ENCODE peak calls at places on chromosomes 4 and X, in seven cellular contexts. A is GM12864, L is PC-3, N is body of pancreas, U is astrocyte, H is cardiac fibroblast, D is gastrocnemius medialis. G is an unnamed sample.

GRCh38 chr4:81648576-81649272 is 177.0 kb upstream of the RASGEF1B start:
- DNase-seq in A (peak), L (no peak), N (no peak), U (peak), H (peak), D (no peak), G (peak)

GRCh38 chr4:76448211-76448610 is 13.2 kb downstream of the SHROOM3 start:
- DNase-seq in A (no peak), L (no peak), N (no peak), U (no peak), H (no peak), D (no peak), G (no peak)

GRCh38 chrX:124736553-124737240 is 390.3 kb downstream of the SH2D1A start:
- DNase-seq in A (no peak), L (no peak), N (no peak), U (no peak), H (no peak), D (no peak), G (no peak)

GRCh38 chr4:16777726-16778125 is 120.7 kb downstream of the LDB2 start:
- DNase-seq in A (no peak), L (no peak), N (no peak), U (no peak), H (no peak), D (no peak), G (no peak)

GRCh38 chrX:42948723-42949122 is 170.8 kb upstream of the PPP1R2C start:
- DNase-seq in A (no peak), L (no peak), N (no peak), U (no peak), H (no peak), D (no peak), G (no peak)

GRCh38 chr4:151690164-151690856 is 70.5 kb downstream of the GATB start:
- DNase-seq in A (no peak), L (peak), N (no peak), U (peak), H (peak), D (no peak), G (peak)

GRCh38 chrX:96683997-96684338 is 674 bp upstream of the DIAPH2 start:
- DNase-seq in A (no peak), L (no peak), N (no peak), U (no peak), H (no peak), D (no peak), G (no peak)

GRCh38 chr4:89708903-89709361 is 128.0 kb downstream of the SNCA start:
- DNase-seq in A (no peak), L (no peak), N (no peak), U (peak), H (peak), D (no peak), G (peak)

GRCh38 chrX:41332408-41332987 is 1.5 kb upstream of the DDX3X start:
- DNase-seq in A (no peak), L (no peak), N (peak), U (peak), H (peak), D (no peak), G (peak)

GRCh38 chrX:57906790-57907189 is 3.5 kb downstream of the ZXDA start:
- DNase-seq in A (no peak), L (no peak), N (no peak), U (peak), H (peak), D (no peak), G (peak)

GRCh38 chrX:101462892-101463291 is 22.4 kb upstream of the ARMCX4 start:
- DNase-seq in A (no peak), L (peak), N (no peak), U (no peak), H (peak), D (no peak), G (peak)

GRCh38 chrX:3262906-3263305 is 83.5 kb downstream of the MXRA5 start:
- DNase-seq in A (no peak), L (peak), N (no peak), U (peak), H (peak), D (no peak), G (peak)

GRCh38 chrX:63918611-63919010 is 133.6 kb upstream of the ARHGEF9 start:
- DNase-seq in A (no peak), L (no peak), N (no peak), U (no peak), H (no peak), D (no peak), G (no peak)

GRCh38 chr4:122854860-122855259 is 28.2 kb downstream of the FGF2 start:
- DNase-seq in A (no peak), L (no peak), N (no peak), U (no peak), H (no peak), D (no peak), G (no peak)

GRCh38 chr4:74408639-74409038 is 36.3 kb upstream of the AREG start:
- DNase-seq in A (no peak), L (peak), N (no peak), U (peak), H (no peak), D (no peak), G (peak)

GRCh38 chrX:14062524-14062923 is 32.8 kb upstream of the GEMIN8 start:
- DNase-seq in A (no peak), L (no peak), N (no peak), U (no peak), H (no peak), D (no peak), G (no peak)

GRCh38 chr4:137421796-137422195 is 110.5 kb downstream of the PCDH18 start:
- DNase-seq in A (no peak), L (no peak), N (no peak), U (peak), H (no peak), D (no peak), G (no peak)

GRCh38 chr4:6201580-6202091 is 1.3 kb upstream of the JAKMIP1 start:
- DNase-seq in A (peak), L (no peak), N (no peak), U (no peak), H (no peak), D (no peak), G (no peak)

GRCh38 chrX:68978211-68978780 is 149.5 kb downstream of the EFNB1 start:
- DNase-seq in A (no peak), L (no peak), N (peak), U (peak), H (peak), D (no peak), G (peak)

GRCh38 chr4:121957266-121957665 is 5.4 kb upstream of the TRPC3 start:
- DNase-seq in A (no peak), L (no peak), N (no peak), U (no peak), H (no peak), D (no peak), G (no peak)

GRCh38 chrX:71909956-71910355 is 689 bp upstream of the NHSL2 start:
- DNase-seq in A (no peak), L (no peak), N (no peak), U (no peak), H (no peak), D (no peak), G (peak)

GRCh38 chrX:40145001-40145631 is 47.4 kb upstream of the BCOR start:
- DNase-seq in A (no peak), L (peak), N (no peak), U (no peak), H (no peak), D (no peak), G (no peak)

GRCh38 chr4:54586343-54586953 is 71.3 kb upstream of the KIT start:
- DNase-seq in A (no peak), L (peak), N (no peak), U (peak), H (peak), D (no peak), G (peak)

GRCh38 chr4:80239480-80239879 is 27.0 kb upstream of the FGF5 start:
- DNase-seq in A (no peak), L (no peak), N (no peak), U (peak), H (no peak), D (no peak), G (no peak)

GRCh38 chr4:37734989-37735388 is 48.8 kb upstream of the RELL1 start:
- DNase-seq in A (no peak), L (no peak), N (no peak), U (no peak), H (no peak), D (no peak), G (no peak)

GRCh38 chr4:6694177-6694901 is 661 bp downstream of the S100P start:
- DNase-seq in A (no peak), L (no peak), N (no peak), U (no peak), H (no peak), D (no peak), G (no peak)

GRCh38 chrX:151042852-151043251 is 59.7 kb downstream of the HMGB3 start:
- DNase-seq in A (no peak), L (no peak), N (no peak), U (no peak), H (no peak), D (no peak), G (no peak)

GRCh38 chr4:120922390-120923200 is at the start of gene PRDM5:
- DNase-seq in A (no peak), L (peak), N (peak), U (peak), H (peak), D (no peak), G (peak)

GRCh38 chr4:41963105-41963504 is 18.5 kb upstream of the DCAF4L1 start:
- DNase-seq in A (no peak), L (peak), N (no peak), U (peak), H (peak), D (no peak), G (peak)

GRCh38 chr4:173415092-173415491 is 16.2 kb upstream of the SCRG1 start:
- DNase-seq in A (no peak), L (peak), N (no peak), U (no peak), H (peak), D (no peak), G (peak)

GRCh38 chr4:187380181-187380581 is 615.4 kb upstream of the ZFP42 start:
- DNase-seq in A (no peak), L (peak), N (peak), U (no peak), H (no peak), D (no peak), G (peak)
- TF ChIP-seq CTCF in A (no peak), L (peak), N (peak), U (no peak), H (no peak), D (no peak), G (peak)

GRCh38 chrX:21374163-21374993 is at the start of gene CNKSR2:
- DNase-seq in A (no peak), L (peak), N (peak), U (no peak), H (peak), D (no peak), G (peak)

GRCh38 chrX:21376636-21377035 is 2.4 kb downstream of the CNKSR2 start:
- DNase-seq in A (no peak), L (no peak), N (no peak), U (no peak), H (no peak), D (no peak), G (no peak)

GRCh38 chrX:21374994-21375794 is 976 bp downstream of the CNKSR2 start:
- DNase-seq in A (no peak), L (no peak), N (no peak), U (no peak), H (no peak), D (no peak), G (no peak)

GRCh38 chrX:21373637-21374162 is 518 bp upstream of the CNKSR2 start:
- DNase-seq in A (no peak), L (no peak), N (peak), U (no peak), H (no peak), D (no peak), G (no peak)

DNA sequence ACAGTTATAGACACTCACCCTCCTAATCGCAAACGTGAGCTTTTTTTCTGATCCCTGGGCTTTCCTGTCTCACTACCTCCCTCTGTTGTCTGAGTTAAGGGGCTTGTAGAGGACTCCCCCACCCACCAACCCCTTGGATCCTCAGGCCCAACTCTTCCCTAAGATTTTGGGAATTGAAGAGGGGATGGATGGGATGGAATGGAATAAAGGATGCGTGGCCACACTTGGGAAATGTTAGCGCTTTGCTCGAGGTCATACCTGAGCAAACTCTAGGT is 1.5 kb downstream of the CNKSR2 start:
- DNase-seq in A (no peak), L (no peak), N (no peak), U (no peak), H (no peak), D (no peak), G (no peak)
- H3K4me3 ChIP-seq in A (no peak), L (no peak), N (no peak), U (peak), H (no peak), D (no peak), G (no peak)

GRCh38 chrX:105822138-105823091 is at the start of gene NRK:
- DNase-seq in A (no peak), L (no peak), N (peak), U (peak), H (peak), D (no peak), G (peak)
- TF ChIP-seq CTCF in A (no peak), L (no peak), N (no peak), U (no peak), H (no peak), D (no peak), G (no peak)

GRCh38 chrX:154000051-154000450 is 19.7 kb downstream of the IRAK1 start:
- DNase-seq in A (no peak), L (peak), N (no peak), U (no peak), H (no peak), D (no peak), G (no peak)

GRCh38 chrX:154002215-154002719 is 17.4 kb downstream of the IRAK1 start:
- DNase-seq in A (no peak), L (peak), N (no peak), U (peak), H (peak), D (no peak), G (peak)

GRCh38 chrX:154006965-154007364 is 12.7 kb downstream of the IRAK1 start:
- DNase-seq in A (no peak), L (no peak), N (no peak), U (no peak), H (no peak), D (no peak), G (no peak)

GRCh38 chrX:154008521-154008920 is 11.2 kb downstream of the IRAK1 start:
- DNase-seq in A (no peak), L (no peak), N (no peak), U (no peak), H (no peak), D (no peak), G (no peak)

GRCh38 chrX:154004315-154004714 is 15.4 kb downstream of the IRAK1 start:
- DNase-seq in A (no peak), L (no peak), N (no peak), U (no peak), H (no peak), D (no peak), G (no peak)
- H3K4me3 ChIP-seq in A (peak), L (no peak), N (no peak), U (no peak), H (no peak), D (no peak), G (no peak)

DNA sequence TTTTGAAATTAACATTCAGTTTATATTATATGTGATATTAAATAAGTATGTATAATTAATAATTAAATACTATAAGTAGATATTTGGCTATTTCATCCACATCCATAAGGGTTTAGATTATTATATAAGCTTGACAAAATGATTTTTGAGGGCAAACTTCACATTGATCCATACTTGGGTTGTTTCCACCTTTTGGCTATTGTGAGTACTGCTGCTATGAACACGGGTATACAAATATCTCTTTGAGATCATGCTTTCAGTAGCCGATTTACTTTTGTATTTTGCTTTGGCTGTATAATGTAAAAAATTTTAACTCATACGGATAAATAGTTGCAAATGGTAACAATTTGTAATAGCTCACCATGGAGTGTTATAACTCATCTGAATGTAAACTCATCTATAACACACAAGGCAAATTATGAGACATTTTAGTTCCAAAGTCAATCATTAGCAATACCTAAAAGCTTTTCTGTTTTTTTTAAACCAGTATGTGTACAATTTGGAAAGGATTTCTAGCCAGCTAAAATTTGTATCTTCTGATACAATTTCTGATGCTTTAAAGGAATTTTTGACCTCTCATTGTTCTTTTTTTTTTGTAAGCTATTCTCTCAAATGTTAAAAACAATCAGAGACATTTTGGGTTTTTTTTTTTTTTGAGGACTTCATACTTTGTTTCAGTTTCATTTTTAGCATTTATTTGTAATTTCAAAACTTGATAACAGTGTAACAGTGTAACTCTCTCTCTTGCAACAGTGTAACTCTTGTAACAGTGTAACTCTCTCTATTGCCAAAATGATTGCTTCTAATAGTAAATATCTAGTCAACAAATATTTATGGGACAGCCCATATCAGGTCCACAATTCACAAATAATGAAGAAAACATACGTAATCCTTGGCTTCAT is 51.8 kb upstream of the ARX start:
- DNase-seq in A (no peak), L (no peak), N (no peak), U (no peak), H (no peak), D (no peak), G (no peak)
- TF ChIP-seq CTCF in A (no peak), L (no peak), N (no peak), U (no peak), H (no peak), D (no peak), G (no peak)

DNA sequence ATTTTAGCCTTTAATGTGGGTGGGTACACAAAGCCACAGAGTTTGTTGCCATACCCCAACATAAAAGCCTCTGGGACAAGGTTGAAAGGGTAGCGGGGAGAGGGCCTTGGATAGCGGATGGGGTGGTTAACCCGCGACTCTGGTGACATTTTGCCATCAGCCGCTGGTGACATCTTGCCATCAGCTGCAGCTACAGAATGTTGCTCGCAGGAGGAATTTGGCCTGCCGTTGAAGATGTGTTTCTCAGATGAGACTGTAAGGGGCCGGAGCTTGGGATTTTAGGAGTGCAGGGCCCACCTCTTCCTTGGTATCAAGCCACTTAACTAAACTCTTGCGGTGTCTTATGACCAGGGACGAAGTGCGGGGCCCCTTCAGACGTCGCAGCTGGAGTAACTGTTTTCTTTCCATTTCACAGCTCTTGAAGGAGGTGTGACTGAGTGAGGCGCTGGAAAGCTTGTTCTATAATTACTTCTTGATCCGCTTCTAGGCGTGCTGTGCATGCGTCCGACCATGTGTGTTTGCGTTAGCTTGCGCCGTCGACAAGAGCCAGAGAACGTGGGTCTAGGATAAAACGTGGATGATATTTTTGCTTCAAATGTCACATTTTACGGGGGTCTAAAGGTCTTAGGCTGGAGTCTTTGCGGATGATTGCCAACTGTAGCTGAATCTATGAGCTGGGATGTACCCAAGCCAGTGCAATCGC is 795 bp upstream of the RASL11B start:
- DNase-seq in A (no peak), L (no peak), N (no peak), U (no peak), H (no peak), D (no peak), G (no peak)
- H3K4me3 ChIP-seq in A (peak), L (peak), N (peak), U (peak), H (peak), D (peak), G (peak)

GRCh38 chr4:39636786-39637185 is 1.9 kb downstream of the SMIM14 start:
- DNase-seq in A (no peak), L (no peak), N (no peak), U (peak), H (peak), D (no peak), G (no peak)

GRCh38 chr4:39641451-39641850 is 2.8 kb upstream of the SMIM14 start:
- DNase-seq in A (no peak), L (no peak), N (no peak), U (no peak), H (no peak), D (no peak), G (no peak)

GRCh38 chr4:39635023-39635422 is 3.6 kb downstream of the SMIM14 start:
- DNase-seq in A (no peak), L (peak), N (peak), U (no peak), H (no peak), D (no peak), G (no peak)

GRCh38 chr4:39637572-39638357 is 900 bp downstream of the SMIM14 start:
- DNase-seq in A (peak), L (peak), N (peak), U (peak), H (peak), D (peak), G (peak)

DNA sequence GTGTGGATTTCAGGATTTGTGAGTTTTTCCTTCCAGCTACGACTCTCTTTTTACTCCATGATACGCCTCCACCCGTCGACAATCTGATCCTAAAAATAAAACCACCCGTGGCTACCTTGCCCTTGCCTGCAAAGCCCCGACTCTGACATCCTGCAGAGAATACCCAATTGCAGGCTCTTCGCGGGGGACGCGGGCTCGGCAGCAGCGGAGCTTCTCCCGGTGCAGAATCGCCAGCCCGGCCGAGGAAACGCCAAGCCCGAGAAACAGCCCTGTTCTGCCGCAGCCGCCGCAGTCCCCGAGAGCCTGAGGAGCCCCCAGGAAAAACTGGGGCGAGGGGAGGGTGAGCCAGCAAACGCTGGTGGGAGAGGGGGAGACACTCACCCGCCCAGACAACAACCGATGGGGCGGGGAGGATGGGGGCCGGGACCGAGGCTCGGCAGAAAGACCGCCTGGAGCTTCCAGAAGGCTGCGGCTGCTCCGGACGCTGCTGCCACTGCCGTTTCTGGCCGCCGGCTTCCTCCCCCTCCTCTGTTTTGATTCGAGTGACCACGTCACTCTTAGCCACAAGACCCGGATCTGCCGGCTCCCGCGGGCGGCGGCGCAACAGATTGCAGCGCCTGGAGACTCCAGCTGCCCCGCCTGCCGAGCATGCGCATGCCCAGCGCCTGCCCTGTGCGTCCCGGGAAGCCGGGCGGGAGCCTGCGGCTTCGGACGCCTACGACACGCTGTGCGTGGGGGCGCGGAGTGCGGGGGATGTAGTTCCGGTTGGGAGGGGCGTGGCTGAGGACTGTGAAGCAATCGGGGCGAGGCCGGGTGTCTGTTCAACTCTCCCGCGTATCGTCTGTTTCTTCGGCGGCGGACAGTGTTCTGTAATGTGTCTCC is at the start of gene SMIM14:
- DNase-seq in A (peak), L (peak), N (peak), U (peak), H (peak), D (peak), G (peak)
- TF ChIP-seq CTCF in A (no peak), L (no peak), N (no peak), U (no peak), H (no peak), D (peak), G (no peak)